ENCODE peak calls at places on chromosomes 16 and 17, in four cellular contexts. B, O, K and Z are unnamed samples.

GRCh38 chr17:83089322-83090156 is 10.1 kb downstream of the METRNL start:
- DNase-seq in O (no peak), K (no peak), B (no peak), Z (no peak)

GRCh38 chr16:54334208-54334607 is 47.6 kb upstream of the IRX3 start:
- DNase-seq in B (no peak), K (no peak), O (no peak), Z (no peak)

GRCh38 chr16:67936124-67936875 is at the start of gene PSMB10:
- DNase-seq in K (peak; percentile 51), O (no peak), B (peak; percentile 71), Z (peak; percentile 45)

GRCh38 chr17:17568772-17569195 is 22.7 kb downstream of the PEMT start:
- DNase-seq in K (peak; percentile 54), B (peak; percentile 85), O (peak; percentile 64), Z (peak; percentile 94)

GRCh38 chr16:89375021-89375420 is 115.3 kb downstream of the ANKRD11 start:
- DNase-seq in B (no peak), K (no peak), O (no peak), Z (no peak)

GRCh38 chr17:10019941-10020403 is 114.9 kb upstream of the RCVRN start:
- DNase-seq in K (no peak), O (no peak), B (no peak), Z (no peak)

GRCh38 chr17:48322060-48322459 is 108.0 kb downstream of the SKAP1 start:
- DNase-seq in B (no peak), O (peak; percentile 30), K (no peak), Z (no peak)

GRCh38 chr16:78647019-78647418 is 547.6 kb downstream of the WWOX start:
- DNase-seq in B (no peak), O (no peak), K (no peak), Z (no peak)

GRCh38 chr16:10662212-10662611 is 32.5 kb downstream of the TEKT5 start:
- DNase-seq in B (no peak), K (no peak), O (no peak), Z (no peak)

GRCh38 chr17:3911271-3912053 is 4.8 kb downstream of the P2RX1 start:
- DNase-seq in B (no peak), K (no peak), O (no peak), Z (no peak)

GRCh38 chr17:77848257-77848656 is 110.2 kb upstream of the TNRC6C start:
- DNase-seq in K (no peak), O (peak; percentile 34), B (peak; percentile 79), Z (no peak)

GRCh38 chr17:19986941-19987714 is 9.5 kb upstream of the AKAP10 start:
- DNase-seq in B (no peak), K (no peak), O (no peak), Z (no peak)

GRCh38 chr16:54125751-54126655 is 160.6 kb downstream of the IRX3 start:
- DNase-seq in O (no peak), K (no peak), B (no peak), Z (no peak)

GRCh38 chr17:43367588-43368242 is 31.1 kb upstream of the ARL4D start:
- DNase-seq in O (peak; percentile 92), B (no peak), K (peak; percentile 91), Z (no peak)

GRCh38 chr17:19940722-19941464 is 36.7 kb downstream of the AKAP10 start:
- DNase-seq in K (peak; percentile 40), O (peak; percentile 47), B (no peak), Z (no peak)

GRCh38 chr17:35666967-35667552 is 64.4 kb upstream of the RASL10B start:
- DNase-seq in O (no peak), K (peak; percentile 3), B (no peak), Z (no peak)

GRCh38 chr16:15694499-15694898 is 44.5 kb downstream of the NDE1 start:
- DNase-seq in B (no peak), O (no peak), K (no peak), Z (no peak)

GRCh38 chr16:75486666-75487313 is 8.5 kb downstream of the CHST6 start:
- DNase-seq in B (no peak), O (no peak), K (no peak), Z (no peak)

GRCh38 chr17:30340957-30341356 is 7.1 kb upstream of the TMIGD1 start:
- DNase-seq in K (no peak), O (no peak), B (no peak), Z (no peak)

GRCh38 chr17:19707728-19708221 is 8.6 kb downstream of the SLC47A2 start:
- DNase-seq in O (no peak), K (no peak), B (no peak), Z (no peak)

GRCh38 chr16:15970202-15970601 is 20.8 kb downstream of the ABCC1 start:
- DNase-seq in K (peak; percentile 48), O (peak; percentile 72), B (peak; percentile 59), Z (peak; percentile 56)

GRCh38 chr16:85616608-85617311 is 3.6 kb downstream of the GSE1 start:
- DNase-seq in B (no peak), K (no peak), O (no peak), Z (no peak)

GRCh38 chr17:55986817-55987216 is 166.5 kb upstream of the ANKFN1 start:
- DNase-seq in K (no peak), O (no peak), B (no peak), Z (no peak)

GRCh38 chr16:88957887-88958577 is 19.0 kb downstream of the CBFA2T3 start:
- DNase-seq in O (no peak), K (no peak), B (no peak), Z (no peak)

GRCh38 chr16:69100046-69100765 is 5.2 kb upstream of the HAS3 start:
- DNase-seq in K (no peak), O (no peak), B (no peak), Z (no peak)

GRCh38 chr17:79625706-79626105 is 14.9 kb upstream of the RBFOX3 start:
- DNase-seq in B (no peak), O (no peak), K (no peak), Z (peak; percentile 2)

GRCh38 chr17:73516356-73516755 is 127.9 kb downstream of the SDK2 start:
- DNase-seq in B (no peak), K (no peak), O (no peak), Z (no peak)

GRCh38 chr16:67939507-67940435 is 3.1 kb upstream of the PSMB10 start:
- DNase-seq in O (no peak), K (no peak), B (no peak), Z (no peak)

GRCh38 chr16:73319747-73320146 is 271.8 kb upstream of the ZFHX3 start:
- DNase-seq in K (no peak), O (no peak), B (no peak), Z (no peak)

GRCh38 chr16:79599837-79600635 is 501 bp downstream of the MAF start:
- DNase-seq in K (no peak), O (peak; percentile 49), B (no peak), Z (peak; percentile 65)

GRCh38 chr17:50955667-50956120 is 89.5 kb upstream of the TOB1 start:
- DNase-seq in B (no peak), K (no peak), O (no peak), Z (no peak)

GRCh38 chr16:88442811-88443576 is 10.1 kb upstream of the ZFPM1 start:
- DNase-seq in O (peak; percentile 76), B (peak; percentile 91), K (peak; percentile 77), Z (peak; percentile 88)

GRCh38 chr17:2337152-2337810 is at the start of gene SGSM2:
- DNase-seq in O (peak; percentile 55), B (peak; percentile 80), K (peak; percentile 42), Z (peak; percentile 49)

GRCh38 chr16:67504190-67505021 is 21.1 kb upstream of the AGRP start:
- DNase-seq in B (peak; percentile 91), O (peak; percentile 31), K (peak; percentile 56), Z (no peak)

GRCh38 chr16:1903220-1903574 is 15.0 kb downstream of the HS3ST6 start:
- DNase-seq in K (no peak), O (no peak), B (no peak), Z (no peak)
- TF ChIP-seq USF2 in K (no peak), O (no peak), B (no peak), Z (no peak)

GRCh38 chr17:7355053-7355452 is at the start of gene TMEM95:
- DNase-seq in K (no peak), O (no peak), B (no peak), Z (no peak)
- TF ChIP-seq NR3C1 in K (no peak), O (no peak), B (no peak), Z (no peak)

GRCh38 chr16:65769055-65769465 is 597.4 kb upstream of the CDH5 start:
- DNase-seq in B (peak; percentile 45), O (no peak), K (no peak), Z (no peak)

GRCh38 chr16:65771707-65772106 is 594.8 kb upstream of the CDH5 start:
- DNase-seq in B (no peak), O (no peak), K (no peak), Z (no peak)

GRCh38 chr16:65772134-65772732 is 594.3 kb upstream of the CDH5 start:
- DNase-seq in B (no peak), O (no peak), K (no peak), Z (no peak)

GRCh38 chr16:65769776-65770438 is 596.6 kb upstream of the CDH5 start:
- DNase-seq in K (no peak), O (no peak), B (peak; percentile 39), Z (no peak)

GRCh38 chr16:65770752-65771151 is 595.7 kb upstream of the CDH5 start:
- DNase-seq in K (no peak), O (no peak), B (no peak), Z (no peak)
- TF ChIP-seq USF2 in K (no peak), O (no peak), B (no peak), Z (no peak)

GRCh38 chr17:28396635-28397239 is 9.3 kb downstream of the SLC46A1 start:
- DNase-seq in B (no peak), K (no peak), O (no peak), Z (no peak)

GRCh38 chr17:28394717-28395116 is 11.3 kb downstream of the SLC46A1 start:
- DNase-seq in B (no peak), K (no peak), O (no peak), Z (no peak)

GRCh38 chr17:28395426-28395825 is 10.6 kb downstream of the SLC46A1 start:
- DNase-seq in B (no peak), K (no peak), O (no peak), Z (no peak)

GRCh38 chr17:28397275-28397674 is 8.7 kb downstream of the SLC46A1 start:
- DNase-seq in K (no peak), B (no peak), O (no peak), Z (no peak)

DNA sequence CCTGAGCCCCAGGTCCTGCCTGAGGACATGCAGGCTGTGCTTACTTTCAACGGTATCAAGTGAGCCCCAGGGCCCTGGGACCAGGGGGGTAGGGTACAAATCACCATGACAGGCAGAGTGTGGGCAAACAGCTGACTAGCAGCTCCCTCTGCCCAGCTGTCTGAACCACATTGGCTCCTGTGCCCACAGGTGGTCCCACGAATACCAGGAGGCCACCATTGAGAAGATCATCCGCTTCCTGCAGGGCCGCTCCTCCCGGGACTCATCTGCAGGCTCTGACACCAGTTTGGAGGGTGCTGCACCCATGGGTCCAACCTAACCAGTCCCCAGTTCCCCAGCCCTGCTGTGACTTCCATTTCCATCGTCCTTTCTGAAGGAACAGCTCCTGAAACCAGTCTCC is 10.0 kb downstream of the SLC46A1 start:
- DNase-seq in B (no peak), O (no peak), K (no peak), Z (no peak)
- TF ChIP-seq NR3C1 in B (no peak), O (no peak), K (no peak), Z (no peak)

GRCh38 chr16:30660424-30661251 is 2.4 kb downstream of the FBRS start:
- DNase-seq in O (no peak), B (no peak), K (no peak), Z (no peak)
- TF ChIP-seq USF2 in O (no peak), B (no peak), K (no peak), Z (no peak)

GRCh38 chr17:32335647-32336046 is 6.3 kb downstream of the C17orf75 start:
- DNase-seq in K (no peak), O (no peak), B (no peak), Z (no peak)
- TF ChIP-seq NR3C1 in K (no peak), O (no peak), B (no peak), Z (no peak)